ENCODE peak calls at places on chromosomes 13 and 19, in nine cellular contexts. A is HAP-1, Y is mucosa of descending colon, Q is uterus, X is head of caudate nucleus, Z is GM03348, W is hepatic stellate cell, E is BJ, B is AG09309. D is an unnamed sample.

GRCh38 chr19:58356236-58356970 is 3.1 kb upstream of the A1BG start:
- DNase-seq in B (no peak), X (no peak), Y (no peak), W (peak), A (no peak), Z (peak), E (no peak), Q (no peak), D (peak)

GRCh38 chr19:10828981-10829821 is 6.8 kb downstream of the TMED1 start:
- DNase-seq in E (no peak), W (no peak), X (no peak), Q (no peak), A (no peak), B (no peak), Z (no peak), Y (no peak), D (peak)

GRCh38 chr13:24618219-24618955 is 61.8 kb upstream of the ATP12A start:
- DNase-seq in W (no peak), A (no peak), X (no peak), Q (no peak), B (no peak), Y (peak), E (no peak), Z (no peak), D (no peak)

GRCh38 chr19:14817052-14817451 is 17.9 kb downstream of the OR7A5 start:
- DNase-seq in Z (no peak), Y (no peak), Q (no peak), B (no peak), X (no peak), A (no peak), E (no peak), W (no peak), D (no peak)

GRCh38 chr19:44879309-44880065 is 11.6 kb upstream of the TOMM40 start:
- DNase-seq in A (no peak), Q (no peak), X (no peak), W (no peak), E (no peak), B (no peak), Y (no peak), Z (no peak), D (no peak)

GRCh38 chr13:43767351-43767901 is 19.3 kb downstream of the ENOX1 start:
- DNase-seq in X (no peak), W (no peak), A (no peak), B (no peak), Z (peak), Q (peak), E (no peak), Y (no peak), D (peak)

GRCh38 chr13:99205621-99206220 is 5.1 kb downstream of the UBAC2 start:
- DNase-seq in E (no peak), Z (no peak), B (no peak), W (no peak), Q (no peak), Y (no peak), X (no peak), A (no peak), D (no peak)

GRCh38 chr19:10238172-10238783 is 7.1 kb upstream of the S1PR2 start:
- DNase-seq in Z (peak), Y (peak), X (no peak), E (no peak), Q (peak), B (no peak), W (peak), A (no peak), D (peak)

GRCh38 chr19:3441089-3441985 is 39.0 kb downstream of the SMIM24 start:
- DNase-seq in Q (no peak), E (no peak), B (no peak), Z (no peak), A (no peak), W (no peak), X (no peak), Y (no peak), D (no peak)

GRCh38 chr19:50695251-50696064 is 24.1 kb downstream of the SHANK1 start:
- DNase-seq in Z (peak), Q (no peak), B (no peak), X (no peak), W (no peak), E (no peak), Y (no peak), A (no peak), D (peak)

GRCh38 chr13:41502676-41503075 is 45.3 kb downstream of the RGCC start:
- DNase-seq in Q (no peak), E (no peak), B (no peak), Y (peak), X (no peak), W (no peak), Z (no peak), A (no peak), D (no peak)

GRCh38 chr19:42295831-42296525 is 6.0 kb upstream of the PRR19 start:
- DNase-seq in Y (peak), B (no peak), Q (peak), A (peak), E (no peak), Z (peak), X (peak), W (peak), D (peak)

GRCh38 chr13:113029487-113030258 is 60.7 kb downstream of the MCF2L start:
- DNase-seq in Z (peak), A (peak), B (no peak), X (peak), E (no peak), Y (peak), W (peak), Q (no peak), D (peak)

GRCh38 chr19:9309974-9310446 is 372 bp upstream of the ZNF699 start:
- DNase-seq in A (peak), X (peak), Q (peak), B (peak), Z (peak), E (no peak), W (peak), Y (peak), D (peak)

GRCh38 chr19:54133312-54133956 is 4.1 kb upstream of the CNOT3 start:
- DNase-seq in Z (no peak), B (no peak), Q (no peak), W (no peak), A (no peak), Y (no peak), E (no peak), X (no peak), D (no peak)

GRCh38 chr13:33744589-33745369 is 73.2 kb upstream of the RFC3 start:
- DNase-seq in Z (peak), Y (no peak), B (no peak), Q (no peak), X (no peak), E (no peak), A (no peak), W (no peak), D (no peak)

GRCh38 chr19:35328851-35329285 is at the start of gene CD22:
- DNase-seq in X (no peak), Q (no peak), Y (no peak), A (no peak), B (no peak), Z (no peak), W (no peak), E (no peak), D (no peak)

GRCh38 chr19:17458970-17459369 is 1.8 kb downstream of the NXNL1 start:
- DNase-seq in X (no peak), A (no peak), Y (no peak), Q (no peak), Z (no peak), E (no peak), B (no peak), W (no peak), D (no peak)

GRCh38 chr13:46586766-46587509 is 34.0 kb downstream of the LRCH1 start:
- DNase-seq in B (no peak), Y (no peak), W (no peak), Q (no peak), Z (no peak), X (no peak), E (peak), A (no peak), D (no peak)

GRCh38 chr13:39385154-39385553 is 217.8 kb downstream of the LHFPL6 start:
- DNase-seq in W (no peak), E (no peak), Q (no peak), Y (no peak), B (no peak), A (no peak), Z (no peak), X (no peak), D (no peak)

GRCh38 chr13:83996415-83996814 is 114.1 kb upstream of the SLITRK1 start:
- DNase-seq in W (no peak), E (no peak), Y (no peak), Q (no peak), X (no peak), B (no peak), A (no peak), Z (no peak), D (no peak)

GRCh38 chr13:37453246-37453645 is 145.3 kb downstream of the POSTN start:
- DNase-seq in A (no peak), W (peak), Q (no peak), Y (no peak), Z (peak), X (no peak), E (no peak), B (no peak), D (no peak)

GRCh38 chr13:102800145-102801041 is 1.5 kb downstream of the BIVM start:
- DNase-seq in A (peak), E (no peak), X (peak), B (peak), Z (peak), Y (peak), Q (peak), W (peak), D (peak)

GRCh38 chr19:1503089-1503924 is 9.5 kb downstream of the ADAMTSL5 start:
- DNase-seq in Q (peak), A (no peak), X (peak), B (no peak), Y (peak), E (no peak), Z (peak), W (no peak), D (peak)

GRCh38 chr13:53198017-53198416 is 169.4 kb downstream of the OLFM4 start:
- DNase-seq in E (no peak), X (no peak), A (peak), Y (no peak), W (no peak), B (no peak), Z (no peak), Q (no peak), D (no peak)

GRCh38 chr13:45325806-45326205 is 15.2 kb downstream of the TPT1 start:
- DNase-seq in A (no peak), Q (no peak), W (peak), B (peak), Z (peak), X (peak), E (peak), Y (peak), D (peak)

GRCh38 chr13:79456656-79457365 is 24.1 kb upstream of the NDFIP2 start:
- DNase-seq in Y (no peak), E (no peak), X (no peak), B (no peak), Z (no peak), W (no peak), Q (no peak), A (no peak), D (no peak)

GRCh38 chr13:74132768-74133656 is 1.2 kb downstream of the KLF12 start:
- DNase-seq in W (peak), B (no peak), Q (peak), A (peak), X (peak), Y (peak), Z (peak), E (no peak), D (peak)

GRCh38 chr13:64529874-64530485 is 2700.2 kb downstream of the PCDH9 start:
- DNase-seq in Q (no peak), B (no peak), Y (no peak), Z (peak), W (no peak), E (no peak), A (peak), X (no peak), D (no peak)

GRCh38 chr19:29676586-29676985 is 11.3 kb downstream of the PLEKHF1 start:
- DNase-seq in B (no peak), X (no peak), E (no peak), A (no peak), W (no peak), Y (no peak), Z (no peak), Q (no peak), D (peak)

GRCh38 chr19:30430206-30430734 is 58.1 kb downstream of the ZNF536 start:
- DNase-seq in B (no peak), X (no peak), Y (no peak), W (no peak), E (no peak), A (no peak), Z (no peak), Q (no peak), D (no peak)

GRCh38 chr19:17468302-17469091 is 1.8 kb upstream of the SLC27A1 start:
- DNase-seq in Z (peak), B (no peak), Y (no peak), Q (peak), X (no peak), A (no peak), E (no peak), W (peak), D (peak)

GRCh38 chr19:808176-808741 is 11.0 kb downstream of the PTBP1 start:
- DNase-seq in Z (no peak), Q (no peak), X (no peak), E (no peak), A (no peak), W (no peak), Y (no peak), B (no peak), D (no peak)

GRCh38 chr13:51760592-51760991 is 43.4 kb downstream of the DHRS12 start:
- DNase-seq in Q (no peak), W (no peak), X (peak), Z (no peak), A (no peak), B (no peak), Y (no peak), E (no peak), D (no peak)

GRCh38 chr19:2983351-2984195 is 6.2 kb downstream of the TLE6 start:
- DNase-seq in E (no peak), B (no peak), Q (peak), X (peak), W (peak), Y (no peak), A (peak), Z (peak), D (peak)

GRCh38 chr13:114313061-114313860 is 1.0 kb upstream of the CHAMP1 start:
- DNase-seq in W (peak), A (no peak), Z (no peak), X (no peak), E (no peak), Q (no peak), Y (peak), B (no peak), D (no peak)

GRCh38 chr19:46271488-46272197 is 25.2 kb upstream of the HIF3A start:
- DNase-seq in E (peak), W (peak), X (no peak), A (no peak), Y (no peak), Q (no peak), B (peak), Z (peak), D (no peak)

D was measured in left ventricle myocardium superior.